ENCODE peak calls at places on chromosomes 6 and 20, in nine cellular contexts. H is psoas muscle, W is K562, N is tibial artery, B is brain microvascular endothelial cell, V is H9, M is MM.1S, A is AG04450, S is left ventricle myocardium inferior. E is an unnamed sample.

GRCh38 chr20:51417745-51418529 is 124.6 kb downstream of the NFATC2 start:
- DNase-seq in H (no peak), W (no peak), N (no peak), B (no peak), V (no peak), M (no peak), A (no peak), S (no peak), E (peak; percentile 37)

GRCh38 chr6:20159781-20160540 is 52.3 kb downstream of the MBOAT1 start:
- DNase-seq in H (no peak), W (no peak), N (no peak), B (no peak), V (no peak), M (no peak), A (no peak), S (no peak), E (no peak)

GRCh38 chr20:53736757-53737403 is 143.2 kb upstream of the ZNF217 start:
- DNase-seq in H (no peak), W (no peak), N (no peak), B (peak; percentile 19), V (no peak), M (peak; percentile 52), A (no peak), S (no peak), E (no peak)

GRCh38 chr6:170095273-170095976 is 195.5 kb downstream of the DLL1 start:
- DNase-seq in H (peak; percentile 53), W (no peak), N (peak; percentile 55), B (no peak), V (peak; percentile 19), M (no peak), A (no peak), S (no peak), E (no peak)

GRCh38 chr20:34037767-34038166 is 44.1 kb downstream of the RALY start:
- DNase-seq in H (no peak), W (no peak), N (no peak), B (no peak), V (no peak), M (no peak), A (peak; percentile 68), S (peak; percentile 23), E (no peak)

GRCh38 chr6:138001750-138002349 is 105.4 kb downstream of the PERP start:
- DNase-seq in H (no peak), W (peak; percentile 74), N (no peak), B (peak; percentile 58), V (no peak), M (peak; percentile 63), A (peak; percentile 36), S (peak; percentile 32), E (peak; percentile 53)

GRCh38 chr6:143039548-143039947 is 21.1 kb upstream of the AIG1 start:
- DNase-seq in H (no peak), W (no peak), N (no peak), B (no peak), V (no peak), M (no peak), A (no peak), S (no peak), E (no peak)

GRCh38 chr6:111722220-111722731 is 116.6 kb upstream of the TRAF3IP2 start:
- DNase-seq in H (no peak), W (no peak), N (no peak), B (peak; percentile 39), V (no peak), M (no peak), A (peak; percentile 33), S (no peak), E (no peak)

GRCh38 chr20:32282461-32282860 is 5.0 kb downstream of the KIF3B start:
- DNase-seq in H (peak; percentile 55), W (no peak), N (peak; percentile 55), B (no peak), V (no peak), M (no peak), A (no peak), S (peak; percentile 57), E (no peak)

GRCh38 chr6:112639436-112639835 is 292.3 kb downstream of the RFPL4B start:
- DNase-seq in H (no peak), W (no peak), N (no peak), B (no peak), V (no peak), M (no peak), A (peak; percentile 67), S (no peak), E (no peak)

GRCh38 chr6:99143108-99143828 is 195.5 kb upstream of the FBXL4 start:
- DNase-seq in H (no peak), W (no peak), N (no peak), B (no peak), V (no peak), M (no peak), A (no peak), S (no peak), E (no peak)

GRCh38 chr6:62298745-62299392 is 12.8 kb upstream of the KHDRBS2 start:
- DNase-seq in H (no peak), W (no peak), N (no peak), B (no peak), V (no peak), M (peak; percentile 60), A (no peak), S (no peak), E (no peak)

GRCh38 chr6:4973972-4974885 is 29.6 kb downstream of the RPP40 start:
- DNase-seq in H (peak; percentile 84), W (peak; percentile 29), N (peak; percentile 80), B (peak; percentile 16), V (peak; percentile 81), M (no peak), A (peak; percentile 37), S (no peak), E (no peak)
- H3K27ac ChIP-seq in H (peak overlapping the region; percentile 51), W (no peak overlapping the region), N (peak overlapping the region; percentile 59), B (no peak overlapping the region), V (no peak overlapping the region), M (no peak overlapping the region), A (peak overlapping the region; percentile 49), S (no peak overlapping the region), E (no peak overlapping the region)

GRCh38 chr6:139030211-139030530 is 1.6 kb downstream of the ABRACL start:
- DNase-seq in H (no peak), W (no peak), N (no peak), B (no peak), V (no peak), M (no peak), A (no peak), S (no peak), E (no peak)
- TF ChIP-seq CTCF in H (no peak), W (no peak), N (no peak), B (no peak), V (no peak), M (no peak), A (no peak), S (no peak), E (no peak)

GRCh38 chr20:17635320-17635673 is 46.7 kb downstream of the RRBP1 start:
- DNase-seq in H (no peak), W (no peak), N (no peak), B (no peak), V (no peak), M (no peak), A (no peak), S (no peak), E (no peak)
- H3K27ac ChIP-seq in H (no peak overlapping the region), W (no peak overlapping the region), N (peak overlapping the region; percentile 53), B (no peak overlapping the region), V (no peak overlapping the region), M (no peak overlapping the region), A (no peak overlapping the region), S (peak overlapping the region; percentile 63), E (no peak overlapping the region)

GRCh38 chr20:58723628-58723984 is 31.0 kb downstream of the NPEPL1 start:
- DNase-seq in H (no peak), W (no peak), N (no peak), B (no peak), V (no peak), M (no peak), A (no peak), S (no peak), E (no peak)
- TF ChIP-seq CTCF in H (no peak), W (no peak), N (no peak), B (no peak), V (no peak), M (no peak), A (no peak), S (no peak), E (no peak)

DNA sequence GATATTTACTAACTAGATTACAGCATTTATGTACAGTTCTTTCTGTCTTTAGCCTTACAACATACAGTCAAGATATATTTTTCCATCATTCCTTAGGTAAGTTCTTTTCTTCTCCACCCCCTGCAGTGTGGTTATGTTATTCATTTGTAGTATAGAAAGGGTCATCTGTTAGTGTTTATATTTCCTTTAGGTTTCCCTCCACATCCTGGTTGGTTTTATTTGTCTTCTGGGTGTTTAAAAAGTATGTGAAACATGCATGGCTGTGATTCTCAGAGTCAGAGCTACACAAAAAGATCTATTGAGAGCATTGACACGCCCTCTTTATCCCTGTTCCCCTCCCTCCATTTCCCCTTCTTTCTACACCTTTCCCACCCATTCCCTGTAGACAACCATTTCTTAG is 20.1 kb downstream of the DHX35 start:
- DNase-seq in H (no peak), W (no peak), N (no peak), B (no peak), V (no peak), M (no peak), A (no peak), S (no peak), E (no peak)
- H3K27ac ChIP-seq in H (no peak overlapping the region), W (no peak overlapping the region), N (no peak overlapping the region), B (no peak overlapping the region), V (no peak overlapping the region), M (no peak overlapping the region), A (no peak overlapping the region), S (no peak overlapping the region), E (no peak overlapping the region)

E was measured in CD8-positive, alpha-beta T cell.